ENCODE peak calls at places on chromosomes 1 and 21, in nine cellular contexts. Q is germinal center; N is activated T-helper 1 cell treated with anti-CD3 and anti-CD28 coated beads, Interleukin-12 subunit alpha, Interleukin-12 subunit beta, Interleukin-2, Interleukin-4 antibody, amounts not matched to agents 30 ng/mL and 10 ng/mL and 1 ng/mL, durations not matched to agents 14 hours and 24 hours and 36 hours; M is GM12891; J is stimulated activated CD8-positive, alpha-beta memory T cell treated with anti-CD3 and anti-CD28 coated beads, Interleukin-15, amount 100 ng/mL, for 1 hour; A is T-helper 17 cell; W is Ammon's horn; D is AG08396; B is posterior vena cava. F is an unnamed sample.

GRCh38 chr21:36509966-36510742 is 30.2 kb upstream of the CLDN14 start:
- DNase-seq in N (no peak), D (no peak), B (no peak), A (no peak), W (no peak), M (no peak), Q (no peak), J (no peak), F (no peak)

GRCh38 chr1:224851210-224851849 is 78.1 kb upstream of the DNAH14 start:
- DNase-seq in J (peak), D (peak), N (peak), W (peak), M (peak), B (peak), Q (peak), A (peak), F (peak)

GRCh38 chr1:233750139-233750538 is 136.2 kb downstream of the KCNK1 start:
- DNase-seq in N (no peak), J (no peak), D (no peak), W (no peak), B (no peak), Q (no peak), M (no peak), A (no peak), F (no peak)

GRCh38 chr1:89351622-89352311 is 12.1 kb upstream of the GBP6 start:
- DNase-seq in B (no peak), A (no peak), M (no peak), W (no peak), N (no peak), D (no peak), J (no peak), Q (no peak), F (no peak)

GRCh38 chr1:153626929-153627796 is at the start of gene S100A13:
- DNase-seq in B (peak), N (no peak), A (no peak), Q (peak), J (no peak), D (peak), W (peak), M (peak), F (no peak)

GRCh38 chr1:221742555-221743415 is 896 bp upstream of the DUSP10 start:
- DNase-seq in D (peak), W (peak), M (peak), J (peak), Q (peak), A (peak), B (peak), N (peak), F (peak)

GRCh38 chr21:44024895-44025353 is 12.8 kb downstream of the TRAPPC10 start:
- DNase-seq in W (peak), N (no peak), A (no peak), Q (no peak), J (no peak), B (peak), D (peak), M (no peak), F (no peak)

GRCh38 chr1:218073062-218073461 is 212.0 kb upstream of the RRP15 start:
- DNase-seq in M (no peak), B (no peak), Q (no peak), N (no peak), J (no peak), A (no peak), W (no peak), D (no peak), F (no peak)

GRCh38 chr1:46689326-46689725 is 17.7 kb downstream of the TEX38 start:
- DNase-seq in Q (no peak), M (no peak), A (no peak), W (no peak), J (no peak), N (no peak), B (no peak), D (no peak), F (no peak)

GRCh38 chr21:20459838-20460237 is 538.4 kb upstream of the NCAM2 start:
- DNase-seq in N (no peak), M (no peak), W (no peak), B (no peak), J (no peak), A (no peak), Q (no peak), D (no peak), F (no peak)

GRCh38 chr1:230878584-230878975 is 10.3 kb upstream of the C1orf198 start:
- DNase-seq in D (peak), W (no peak), Q (no peak), A (no peak), B (peak), J (no peak), M (no peak), N (no peak), F (no peak)

GRCh38 chr1:66331641-66332523 is 202.1 kb upstream of the SGIP1 start:
- DNase-seq in B (peak), N (peak), W (peak), A (peak), D (peak), M (no peak), J (no peak), Q (peak), F (peak)

GRCh38 chr21:15365751-15366392 is 301.1 kb upstream of the NRIP1 start:
- DNase-seq in D (no peak), M (no peak), J (no peak), W (no peak), B (no peak), N (no peak), A (no peak), Q (no peak), F (no peak)

GRCh38 chr1:14049965-14050364 is 350.0 kb downstream of the PRDM2 start:
- DNase-seq in W (no peak), B (no peak), D (no peak), Q (no peak), A (no peak), J (no peak), M (no peak), N (no peak), F (no peak)

GRCh38 chr1:166489356-166489669 is 322.5 kb upstream of the FAM78B start:
- DNase-seq in D (no peak), W (no peak), N (no peak), J (no peak), A (no peak), B (no peak), M (no peak), Q (no peak), F (no peak)

F was measured in CD8-positive, alpha-beta T cell.